ENCODE peak calls at places on chromosomes 4 and X, in five cellular contexts. One of them, this sample, is unnamed. For H3K27me3 and H3K4me1, the result is how much of the 10 kb centered on the place peaks cover.

GRCh38 chr4:10002278-10002677 is 19.0 kb downstream of the SLC2A9 start:
- DNase-seq in effector memory CD4-positive, alpha-beta T cell: no peak
- DNase-seq in tibial artery: no peak
- DNase-seq in mesendoderm: no peak
- DNase-seq in colonic mucosa: no peak
- DNase-seq in this sample: no peak

GRCh38 chr4:155787113-155787710 is 28.4 kb downstream of the GUCY1B1 start:
- DNase-seq in effector memory CD4-positive, alpha-beta T cell: no peak
- DNase-seq in tibial artery: no peak
- DNase-seq in mesendoderm: peak
- DNase-seq in colonic mucosa: no peak
- DNase-seq in this sample: peak

GRCh38 chr4:158376441-158376840 is 145.2 kb upstream of the RXFP1 start:
- DNase-seq in effector memory CD4-positive, alpha-beta T cell: no peak
- DNase-seq in tibial artery: no peak
- DNase-seq in mesendoderm: peak
- DNase-seq in colonic mucosa: no peak
- DNase-seq in this sample: no peak

GRCh38 chrX:132022115-132022862 is 813 bp upstream of the STK26 start:
- DNase-seq in effector memory CD4-positive, alpha-beta T cell: no peak
- DNase-seq in tibial artery: no peak
- DNase-seq in mesendoderm: peak
- DNase-seq in colonic mucosa: peak
- DNase-seq in this sample: peak

GRCh38 chrX:18935893-18936292 is 48.0 kb downstream of the PHKA2 start:
- DNase-seq in effector memory CD4-positive, alpha-beta T cell: no peak
- DNase-seq in tibial artery: no peak
- DNase-seq in mesendoderm: no peak
- DNase-seq in colonic mucosa: no peak
- DNase-seq in this sample: no peak

GRCh38 chr4:25702848-25703247 is 47.2 kb downstream of the SLC34A2 start:
- DNase-seq in effector memory CD4-positive, alpha-beta T cell: no peak
- DNase-seq in tibial artery: no peak
- DNase-seq in mesendoderm: peak
- DNase-seq in colonic mucosa: no peak
- DNase-seq in this sample: no peak

GRCh38 chr4:10201356-10202223 is 85.0 kb upstream of the WDR1 start:
- DNase-seq in effector memory CD4-positive, alpha-beta T cell: no peak
- DNase-seq in tibial artery: no peak
- DNase-seq in mesendoderm: no peak
- DNase-seq in colonic mucosa: no peak
- DNase-seq in this sample: no peak

GRCh38 chr4:156898373-156899117 is 73.1 kb downstream of the PDGFC start:
- DNase-seq in effector memory CD4-positive, alpha-beta T cell: no peak
- DNase-seq in tibial artery: no peak
- DNase-seq in mesendoderm: no peak
- DNase-seq in colonic mucosa: no peak
- DNase-seq in this sample: no peak

GRCh38 chr4:122218762-122219161 is 66.6 kb downstream of the BLTP1 start:
- DNase-seq in effector memory CD4-positive, alpha-beta T cell: no peak
- DNase-seq in tibial artery: no peak
- DNase-seq in mesendoderm: peak
- DNase-seq in colonic mucosa: no peak
- DNase-seq in this sample: peak

GRCh38 chrX:1658083-1658463 is 43.2 kb downstream of the ASMT start:
- DNase-seq in effector memory CD4-positive, alpha-beta T cell: no peak
- DNase-seq in tibial artery: peak
- DNase-seq in mesendoderm: no peak
- DNase-seq in colonic mucosa: no peak
- DNase-seq in this sample: peak

GRCh38 chr4:176526704-176527103 is 206.9 kb downstream of the SPCS3 start:
- DNase-seq in effector memory CD4-positive, alpha-beta T cell: no peak
- DNase-seq in tibial artery: no peak
- DNase-seq in mesendoderm: no peak
- DNase-seq in colonic mucosa: no peak
- DNase-seq in this sample: no peak

GRCh38 chrX:70470850-70471289 is 26.2 kb downstream of the DLG3 start:
- DNase-seq in effector memory CD4-positive, alpha-beta T cell: no peak
- DNase-seq in tibial artery: no peak
- DNase-seq in mesendoderm: no peak
- DNase-seq in colonic mucosa: no peak
- DNase-seq in this sample: no peak

GRCh38 chrX:69128573-69128972 is 36.7 kb downstream of the PJA1 start:
- DNase-seq in effector memory CD4-positive, alpha-beta T cell: no peak
- DNase-seq in tibial artery: peak
- DNase-seq in mesendoderm: peak
- DNase-seq in colonic mucosa: no peak
- DNase-seq in this sample: no peak

GRCh38 chrX:129490330-129490729 is 33.0 kb downstream of the SMARCA1 start:
- DNase-seq in effector memory CD4-positive, alpha-beta T cell: no peak
- DNase-seq in tibial artery: no peak
- DNase-seq in mesendoderm: no peak
- DNase-seq in colonic mucosa: no peak
- DNase-seq in this sample: no peak

GRCh38 chrX:107646736-107647135 is 18.4 kb downstream of the PRPS1 start:
- DNase-seq in effector memory CD4-positive, alpha-beta T cell: no peak
- DNase-seq in tibial artery: no peak
- DNase-seq in mesendoderm: no peak
- DNase-seq in colonic mucosa: no peak
- DNase-seq in this sample: peak

GRCh38 chr4:62194342-62194741 is 994.2 kb downstream of the ADGRL3 start:
- DNase-seq in effector memory CD4-positive, alpha-beta T cell: no peak
- DNase-seq in tibial artery: no peak
- DNase-seq in mesendoderm: peak
- DNase-seq in colonic mucosa: no peak
- DNase-seq in this sample: no peak

GRCh38 chr4:173990879-173991231 is 292.6 kb downstream of the FBXO8 start:
- DNase-seq in effector memory CD4-positive, alpha-beta T cell: no peak
- DNase-seq in tibial artery: no peak
- DNase-seq in mesendoderm: peak
- DNase-seq in colonic mucosa: peak
- DNase-seq in this sample: no peak

GRCh38 chrX:16828126-16828908 is 41.8 kb downstream of the RBBP7 start:
- DNase-seq in effector memory CD4-positive, alpha-beta T cell: no peak
- DNase-seq in tibial artery: no peak
- DNase-seq in mesendoderm: no peak
- DNase-seq in colonic mucosa: no peak
- DNase-seq in this sample: no peak

GRCh38 chrX:54116391-54116790 is 66.7 kb downstream of the FAM120C start:
- DNase-seq in effector memory CD4-positive, alpha-beta T cell: no peak
- DNase-seq in tibial artery: no peak
- DNase-seq in mesendoderm: no peak
- DNase-seq in colonic mucosa: no peak
- DNase-seq in this sample: no peak

GRCh38 chr4:180637616-180638015 is 1605.6 kb upstream of the TENM3 start:
- DNase-seq in effector memory CD4-positive, alpha-beta T cell: no peak
- DNase-seq in tibial artery: no peak
- DNase-seq in mesendoderm: no peak
- DNase-seq in colonic mucosa: no peak
- DNase-seq in this sample: no peak

GRCh38 chr4:139625487-139625886 is 40.1 kb upstream of the MGST2 start:
- DNase-seq in effector memory CD4-positive, alpha-beta T cell: no peak
- DNase-seq in tibial artery: no peak
- DNase-seq in mesendoderm: no peak
- DNase-seq in colonic mucosa: no peak
- DNase-seq in this sample: no peak

GRCh38 chr4:176988226-176988625 is 195.5 kb upstream of the VEGFC start:
- DNase-seq in effector memory CD4-positive, alpha-beta T cell: no peak
- DNase-seq in tibial artery: no peak
- DNase-seq in mesendoderm: peak
- DNase-seq in colonic mucosa: no peak
- DNase-seq in this sample: no peak

GRCh38 chrX:24498181-24498580 is 33.1 kb downstream of the PDK3 start:
- DNase-seq in effector memory CD4-positive, alpha-beta T cell: no peak
- DNase-seq in tibial artery: peak
- DNase-seq in mesendoderm: peak
- DNase-seq in colonic mucosa: no peak
- DNase-seq in this sample: peak

GRCh38 chr4:134544303-134544761 is 342.7 kb upstream of the PABPC4L start:
- DNase-seq in effector memory CD4-positive, alpha-beta T cell: no peak
- DNase-seq in tibial artery: no peak
- DNase-seq in mesendoderm: peak
- DNase-seq in colonic mucosa: no peak
- DNase-seq in this sample: no peak

GRCh38 chr4:144304025-144304424 is 163.5 kb upstream of the GYPA start:
- DNase-seq in effector memory CD4-positive, alpha-beta T cell: no peak
- DNase-seq in tibial artery: no peak
- DNase-seq in mesendoderm: no peak
- DNase-seq in colonic mucosa: no peak
- DNase-seq in this sample: no peak

GRCh38 chr4:9898596-9899345 is 117.3 kb downstream of the DRD5 start:
- DNase-seq in effector memory CD4-positive, alpha-beta T cell: no peak
- DNase-seq in tibial artery: no peak
- DNase-seq in mesendoderm: peak
- DNase-seq in colonic mucosa: peak
- DNase-seq in this sample: peak

GRCh38 chr4:10442976-10443375 is 14.2 kb downstream of the ZNF518B start:
- DNase-seq in effector memory CD4-positive, alpha-beta T cell: no peak
- DNase-seq in tibial artery: no peak
- DNase-seq in mesendoderm: no peak
- DNase-seq in colonic mucosa: no peak
- DNase-seq in this sample: no peak

GRCh38 chr4:55499495-55499894 is 47.2 kb downstream of the CLOCK start:
- DNase-seq in effector memory CD4-positive, alpha-beta T cell: no peak
- DNase-seq in tibial artery: no peak
- DNase-seq in mesendoderm: peak
- DNase-seq in colonic mucosa: no peak
- DNase-seq in this sample: no peak

GRCh38 chr4:145734576-145735329 is 54.8 kb downstream of the C4orf51 start:
- DNase-seq in effector memory CD4-positive, alpha-beta T cell: no peak
- DNase-seq in tibial artery: peak
- DNase-seq in mesendoderm: peak
- DNase-seq in colonic mucosa: peak
- DNase-seq in this sample: no peak

GRCh38 chr4:168881754-168882153 is 128.3 kb downstream of the CBR4 start:
- DNase-seq in effector memory CD4-positive, alpha-beta T cell: no peak
- DNase-seq in tibial artery: no peak
- DNase-seq in mesendoderm: no peak
- DNase-seq in colonic mucosa: no peak
- DNase-seq in this sample: no peak

GRCh38 chr4:7719354-7720174 is 220.1 kb downstream of the AFAP1 start:
- DNase-seq in effector memory CD4-positive, alpha-beta T cell: no peak
- DNase-seq in tibial artery: no peak
- DNase-seq in mesendoderm: peak
- DNase-seq in colonic mucosa: peak
- DNase-seq in this sample: peak

GRCh38 chr4:1404573-1405248 is 1.5 kb downstream of the NKX1-1 start:
- DNase-seq in effector memory CD4-positive, alpha-beta T cell: no peak
- DNase-seq in tibial artery: no peak
- DNase-seq in mesendoderm: no peak
- DNase-seq in colonic mucosa: peak
- DNase-seq in this sample: no peak

GRCh38 chr4:41437264-41437566 is 100.7 kb upstream of the LIMCH1 start:
- DNase-seq in effector memory CD4-positive, alpha-beta T cell: no peak
- DNase-seq in tibial artery: no peak
- DNase-seq in mesendoderm: no peak
- DNase-seq in colonic mucosa: no peak
- DNase-seq in this sample: no peak

GRCh38 chr4:37675587-37676290 is 10.4 kb downstream of the RELL1 start:
- DNase-seq in effector memory CD4-positive, alpha-beta T cell: no peak
- DNase-seq in tibial artery: no peak
- DNase-seq in mesendoderm: no peak
- DNase-seq in colonic mucosa: peak
- DNase-seq in this sample: peak

GRCh38 chrX:123093792-123094191 is 90.3 kb upstream of the GRIA3 start:
- DNase-seq in effector memory CD4-positive, alpha-beta T cell: no peak
- DNase-seq in tibial artery: no peak
- DNase-seq in mesendoderm: no peak
- DNase-seq in colonic mucosa: no peak
- DNase-seq in this sample: no peak

GRCh38 chrX:96432647-96433046 is 252.0 kb upstream of the DIAPH2 start:
- DNase-seq in effector memory CD4-positive, alpha-beta T cell: no peak
- DNase-seq in tibial artery: no peak
- DNase-seq in mesendoderm: no peak
- DNase-seq in colonic mucosa: no peak
- DNase-seq in this sample: no peak
- H3K27me3 ChIP-seq in effector memory CD4-positive, alpha-beta T cell: under half
- H3K27me3 ChIP-seq in tibial artery: under half
- H3K27me3 ChIP-seq in mesendoderm: under half
- H3K27me3 ChIP-seq in colonic mucosa: under half
- H3K27me3 ChIP-seq in this sample: under half

GRCh38 chr4:2793578-2793919 is 664 bp downstream of the SH3BP2 start:
- DNase-seq in effector memory CD4-positive, alpha-beta T cell: no peak
- DNase-seq in tibial artery: peak
- DNase-seq in mesendoderm: peak
- DNase-seq in colonic mucosa: peak
- DNase-seq in this sample: no peak
- H3K4me1 ChIP-seq in effector memory CD4-positive, alpha-beta T cell: under half
- H3K4me1 ChIP-seq in tibial artery: under half
- H3K4me1 ChIP-seq in mesendoderm: under half
- H3K4me1 ChIP-seq in colonic mucosa: under half
- H3K4me1 ChIP-seq in this sample: under half

GRCh38 chr4:133145241-133145640 is 3.9 kb upstream of the PCDH10 start:
- DNase-seq in effector memory CD4-positive, alpha-beta T cell: no peak
- DNase-seq in tibial artery: no peak
- DNase-seq in mesendoderm: no peak
- DNase-seq in colonic mucosa: no peak
- DNase-seq in this sample: no peak
- H3K27me3 ChIP-seq in effector memory CD4-positive, alpha-beta T cell: under half
- H3K27me3 ChIP-seq in tibial artery: under half
- H3K27me3 ChIP-seq in mesendoderm: under half
- H3K27me3 ChIP-seq in colonic mucosa: under half
- H3K27me3 ChIP-seq in this sample: under half

GRCh38 chr4:57077550-57078311 is 32.5 kb downstream of the IGFBP7 start:
- DNase-seq in effector memory CD4-positive, alpha-beta T cell: no peak
- DNase-seq in tibial artery: no peak
- DNase-seq in mesendoderm: peak
- DNase-seq in colonic mucosa: no peak
- DNase-seq in this sample: no peak

GRCh38 chr4:57076646-57077045 is 33.5 kb downstream of the IGFBP7 start:
- DNase-seq in effector memory CD4-positive, alpha-beta T cell: no peak
- DNase-seq in tibial artery: no peak
- DNase-seq in mesendoderm: no peak
- DNase-seq in colonic mucosa: no peak
- DNase-seq in this sample: no peak

GRCh38 chr4:57073559-57073958 is 36.6 kb downstream of the IGFBP7 start:
- DNase-seq in effector memory CD4-positive, alpha-beta T cell: no peak
- DNase-seq in tibial artery: no peak
- DNase-seq in mesendoderm: no peak
- DNase-seq in colonic mucosa: no peak
- DNase-seq in this sample: no peak

GRCh38 chr4:57074753-57075152 is 35.4 kb downstream of the IGFBP7 start:
- DNase-seq in effector memory CD4-positive, alpha-beta T cell: no peak
- DNase-seq in tibial artery: no peak
- DNase-seq in mesendoderm: no peak
- DNase-seq in colonic mucosa: no peak
- DNase-seq in this sample: no peak

GRCh38 chr4:57075353-57075752 is 34.8 kb downstream of the IGFBP7 start:
- DNase-seq in effector memory CD4-positive, alpha-beta T cell: no peak
- DNase-seq in tibial artery: no peak
- DNase-seq in mesendoderm: no peak
- DNase-seq in colonic mucosa: no peak
- DNase-seq in this sample: no peak
- H3K4me1 ChIP-seq in effector memory CD4-positive, alpha-beta T cell: under half
- H3K4me1 ChIP-seq in tibial artery: half or more
- H3K4me1 ChIP-seq in mesendoderm: under half
- H3K4me1 ChIP-seq in colonic mucosa: under half
- H3K4me1 ChIP-seq in this sample: under half

GRCh38 chr4:17781072-17781830 is at the start of gene FAM184B:
- DNase-seq in effector memory CD4-positive, alpha-beta T cell: no peak
- DNase-seq in tibial artery: no peak
- DNase-seq in mesendoderm: peak
- DNase-seq in colonic mucosa: no peak
- DNase-seq in this sample: no peak
- H3K27me3 ChIP-seq in effector memory CD4-positive, alpha-beta T cell: under half
- H3K27me3 ChIP-seq in tibial artery: under half
- H3K27me3 ChIP-seq in mesendoderm: under half
- H3K27me3 ChIP-seq in colonic mucosa: under half
- H3K27me3 ChIP-seq in this sample: under half